ENCODE peak calls at places on chromosomes 3 and 15, in six cellular contexts. Q is AG09309; K is progenitor cell of endocrine pancreas; E is AG10803; O is activated CD8-positive, alpha-beta T cell treated with anti-CD3 and anti-CD28 coated beads for 36 hours; L is MM.1S. C is an unnamed sample.

GRCh38 chr3:13715961-13716360 is 163.9 kb downstream of the WNT7A start:
- DNase-seq in K (no peak), L (no peak), O (no peak), E (no peak), Q (no peak), C (no peak)

GRCh38 chr3:177013681-177014280 is 183.5 kb downstream of the TBL1XR1 start:
- DNase-seq in O (no peak), Q (no peak), E (peak), K (no peak), L (no peak), C (no peak)

GRCh38 chr15:81031203-81031602 is 30.5 kb downstream of the TLNRD1 start:
- DNase-seq in Q (no peak), K (no peak), E (no peak), L (no peak), O (no peak), C (no peak)

GRCh38 chr3:179541596-179541995 is 21.1 kb upstream of the ACTL6A start:
- DNase-seq in K (no peak), L (no peak), E (no peak), O (no peak), Q (no peak), C (no peak)

GRCh38 chr3:10460951-10461563 is 44.3 kb downstream of the ATP2B2 start:
- DNase-seq in Q (no peak), O (no peak), L (no peak), K (no peak), E (no peak), C (no peak)

GRCh38 chr3:63961891-63962290 is 49.7 kb upstream of the SCAANT1 start:
- DNase-seq in O (no peak), E (no peak), L (peak), K (no peak), Q (no peak), C (peak)

GRCh38 chr15:49927462-49927861 is 191.6 kb downstream of the ATP8B4 start:
- DNase-seq in L (no peak), K (no peak), O (no peak), Q (peak), E (peak), C (no peak)

GRCh38 chr3:98732239-98733054 is 30.7 kb upstream of the ST3GAL6 start:
- DNase-seq in L (peak), Q (no peak), E (no peak), O (peak), K (peak), C (peak)

GRCh38 chr3:13549513-13550256 is 760 bp downstream of the FBLN2 start:
- DNase-seq in K (no peak), Q (no peak), O (peak), L (no peak), E (peak), C (no peak)

GRCh38 chr3:45832691-45833090 is 9.2 kb downstream of the LZTFL1 start:
- DNase-seq in O (peak), Q (no peak), K (no peak), E (peak), L (no peak), C (no peak)

GRCh38 chr3:4350789-4351163 is 47.6 kb downstream of the SETMAR start:
- DNase-seq in Q (peak), K (no peak), O (peak), L (peak), E (peak), C (peak)

GRCh38 chr3:184337315-184337714 is at the start of gene FAM131A:
- DNase-seq in L (no peak), E (peak), O (no peak), Q (no peak), K (no peak), C (no peak)

GRCh38 chr3:126016616-126017015 is 47.6 kb downstream of the ROPN1B start:
- DNase-seq in O (no peak), L (no peak), Q (no peak), K (no peak), E (no peak), C (no peak)

GRCh38 chr3:66083096-66083960 is 44.6 kb upstream of the MAGI1 start:
- DNase-seq in O (no peak), Q (no peak), K (no peak), E (no peak), L (no peak), C (no peak)
- TF ChIP-seq CTCF in O (no peak), Q (no peak), K (no peak), E (no peak), L (no peak), C (no peak)

DNA sequence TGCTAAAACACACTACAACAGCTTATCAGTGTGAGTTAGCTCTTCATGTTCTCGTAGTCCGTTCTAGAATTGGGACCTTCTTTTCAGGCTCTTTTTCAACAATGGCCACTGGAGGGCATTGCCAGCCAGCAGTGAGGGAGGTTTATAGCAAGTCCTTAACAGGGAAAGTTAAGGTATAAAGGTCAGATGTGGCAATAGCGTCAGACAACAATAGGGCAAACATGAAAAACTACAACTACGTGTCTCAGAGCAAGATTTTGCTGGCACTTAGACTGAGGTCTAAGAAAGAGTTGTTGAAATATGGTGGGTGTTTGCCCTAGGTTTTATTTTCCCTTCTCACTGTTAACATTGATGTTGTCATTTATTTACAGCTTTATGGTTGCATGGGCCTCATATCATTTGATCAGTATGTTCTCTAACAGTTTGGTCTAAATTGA is 161.4 kb downstream of the GMNC start:
- DNase-seq in E (peak), O (peak), Q (no peak), L (peak), K (peak), C (no peak)
- TF ChIP-seq CTCF in E (peak), O (peak), Q (peak), L (peak), K (peak), C (peak)

GRCh38 chr3:18295171-18295920 is 129.8 kb downstream of the SATB1 start:
- DNase-seq in Q (peak), L (peak), O (peak), E (peak), K (peak), C (peak)
- TF ChIP-seq CTCF in Q (peak), L (peak), O (peak), E (peak), K (peak), C (peak)

DNA sequence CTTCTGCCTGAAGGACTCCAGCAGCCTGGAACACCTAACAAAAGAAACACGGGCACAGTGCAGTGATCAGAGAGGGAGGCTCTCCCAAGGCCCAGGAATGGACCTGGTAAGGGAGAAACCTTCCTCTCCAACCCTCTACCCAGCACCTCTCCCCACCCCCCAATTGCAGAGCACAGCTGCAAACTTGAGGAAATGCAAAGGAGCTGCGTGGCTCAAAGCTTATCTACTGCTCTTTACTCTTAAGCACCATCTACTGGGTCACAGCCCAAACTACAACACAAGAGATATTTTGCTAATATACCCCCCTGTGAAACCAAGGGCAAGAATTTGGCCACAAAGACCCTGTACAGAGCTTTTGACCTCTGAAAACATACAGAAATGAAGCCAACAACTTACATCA is 328.3 kb downstream of the OXSM start:
- DNase-seq in L (peak), E (no peak), K (no peak), Q (no peak), O (no peak), C (no peak)
- TF ChIP-seq CTCF in L (peak), E (no peak), K (peak), Q (no peak), O (no peak), C (peak)